ENCODE peak calls at places on chromosome 13, in four cellular contexts. H, F, Q and D are unnamed samples.

GRCh38 chr13:110953833-110954532 is 39.1 kb upstream of the ANKRD10 start:
- DNase-seq in H (no peak), F (no peak), Q (no peak), D (no peak)

GRCh38 chr13:101623469-101624209 is 171.2 kb downstream of the ITGBL1 start:
- DNase-seq in H (no peak), F (no peak), Q (peak), D (no peak)

GRCh38 chr13:50697746-50698526 is 145.6 kb downstream of the DLEU7 start:
- DNase-seq in H (no peak), F (no peak), Q (no peak), D (no peak)

GRCh38 chr13:112899618-112900600 is 69.1 kb upstream of the MCF2L start:
- DNase-seq in H (no peak), F (no peak), Q (no peak), D (no peak)

GRCh38 chr13:21979156-21979819 is 308.4 kb downstream of the FGF9 start:
- DNase-seq in H (no peak), F (no peak), Q (no peak), D (no peak)

GRCh38 chr13:71998223-71998622 is 131.2 kb upstream of the DACH1 start:
- DNase-seq in H (no peak), F (no peak), Q (no peak), D (no peak)

GRCh38 chr13:46551410-46552301 is 1.3 kb upstream of the LRCH1 start:
- DNase-seq in H (peak), F (peak), Q (peak), D (peak)

GRCh38 chr13:103351035-103351828 is 285.0 kb upstream of the SLC10A2 start:
- DNase-seq in H (no peak), F (no peak), Q (peak), D (peak)

GRCh38 chr13:112994084-112994780 is 25.2 kb downstream of the MCF2L start:
- DNase-seq in H (no peak), F (no peak), Q (peak), D (no peak)

GRCh38 chr13:101514695-101515275 is 62.3 kb downstream of the ITGBL1 start:
- DNase-seq in H (no peak), F (no peak), Q (peak), D (no peak)

GRCh38 chr13:33483471-33483870 is 197.9 kb upstream of the STARD13 start:
- DNase-seq in H (no peak), F (no peak), Q (no peak), D (no peak)

GRCh38 chr13:29978211-29978610 is 127.8 kb upstream of the UBL3 start:
- DNase-seq in H (no peak), F (no peak), Q (no peak), D (no peak)

GRCh38 chr13:31421756-31422155 is 222.0 kb downstream of the B3GLCT start:
- DNase-seq in H (no peak), F (no peak), Q (no peak), D (no peak)

GRCh38 chr13:74040200-74040599 is 94.0 kb downstream of the KLF12 start:
- DNase-seq in H (no peak), F (peak), Q (peak), D (peak)

GRCh38 chr13:40116008-40116407 is 460.5 kb downstream of the COG6 start:
- DNase-seq in H (no peak), F (no peak), Q (peak), D (no peak)

GRCh38 chr13:100987993-100988392 is 313.4 kb upstream of the TMTC4 start:
- DNase-seq in H (no peak), F (no peak), Q (no peak), D (peak)

GRCh38 chr13:97535619-97536018 is 101.7 kb downstream of the RAP2A start:
- DNase-seq in H (no peak), F (no peak), Q (peak), D (no peak)

GRCh38 chr13:94947965-94948371 is 235.6 kb upstream of the SOX21 start:
- DNase-seq in H (no peak), F (no peak), Q (no peak), D (peak)

GRCh38 chr13:51380269-51380668 is 40.8 kb downstream of the SERPINE3 start:
- DNase-seq in H (no peak), F (no peak), Q (no peak), D (no peak)

GRCh38 chr13:36432106-36432544 is at the start of gene CCNA1:
- DNase-seq in H (no peak), F (peak), Q (peak), D (peak)

GRCh38 chr13:106390360-106390759 is 145.1 kb downstream of the EFNB2 start:
- DNase-seq in H (no peak), F (no peak), Q (no peak), D (no peak)

GRCh38 chr13:40127476-40127875 is 472.0 kb downstream of the COG6 start:
- DNase-seq in H (no peak), F (no peak), Q (no peak), D (no peak)

GRCh38 chr13:94548382-94549240 is 47.3 kb downstream of the TGDS start:
- DNase-seq in H (no peak), F (no peak), Q (no peak), D (peak)

GRCh38 chr13:42396901-42397670 is 125.1 kb downstream of the AKAP11 start:
- DNase-seq in H (no peak), F (no peak), Q (no peak), D (no peak)

GRCh38 chr13:46173656-46174055 is 8.3 kb downstream of the LCP1 start:
- DNase-seq in H (no peak), F (no peak), Q (no peak), D (no peak)

GRCh38 chr13:49371943-49372636 is 71.8 kb downstream of the CAB39L start:
- DNase-seq in H (no peak), F (no peak), Q (peak), D (no peak)

GRCh38 chr13:67518785-67519184 is 288.6 kb upstream of the PCDH9 start:
- DNase-seq in H (no peak), F (no peak), Q (no peak), D (peak)

GRCh38 chr13:66809496-66809895 is 420.6 kb downstream of the PCDH9 start:
- DNase-seq in H (no peak), F (no peak), Q (no peak), D (no peak)

GRCh38 chr13:105871768-105872167 is 663.7 kb downstream of the EFNB2 start:
- DNase-seq in H (no peak), F (no peak), Q (no peak), D (no peak)